ENCODE peak calls at places on chromosomes 1 and 21, in nine cellular contexts. One of them, this sample, is unnamed.

GRCh38 chr1:57590978-57591377 is 167.1 kb upstream of the DAB1 start:
- DNase-seq in cardiac fibroblast: no peak
- DNase-seq in GM12864: no peak
- DNase-seq in mesenchymal stem cell: no peak
- DNase-seq in body of pancreas: no peak
- DNase-seq in amniotic stem cell: no peak
- DNase-seq in lower lobe of right lung: no peak
- DNase-seq in NCI-H1105: no peak
- DNase-seq in anterior cingulate cortex: no peak
- DNase-seq in this sample: no peak

GRCh38 chr1:188367669-188368068 is 1538.9 kb downstream of the PLA2G4A start:
- DNase-seq in cardiac fibroblast: no peak
- DNase-seq in body of pancreas: no peak
- DNase-seq in amniotic stem cell: no peak
- DNase-seq in mesenchymal stem cell: no peak
- DNase-seq in lower lobe of right lung: no peak
- DNase-seq in NCI-H1105: no peak
- DNase-seq in GM12864: no peak
- DNase-seq in anterior cingulate cortex: no peak
- DNase-seq in this sample: no peak

GRCh38 chr1:221035680-221036153 is 156.5 kb downstream of the HLX start:
- DNase-seq in anterior cingulate cortex: no peak
- DNase-seq in GM12864: no peak
- DNase-seq in cardiac fibroblast: peak; percentile 82
- DNase-seq in NCI-H1105: no peak
- DNase-seq in amniotic stem cell: peak; percentile 30
- DNase-seq in body of pancreas: no peak
- DNase-seq in mesenchymal stem cell: peak; percentile 81
- DNase-seq in lower lobe of right lung: no peak
- DNase-seq in this sample: no peak

GRCh38 chr21:14693997-14694396 is 147.9 kb upstream of the SAMSN1 start:
- DNase-seq in lower lobe of right lung: no peak
- DNase-seq in NCI-H1105: no peak
- DNase-seq in body of pancreas: no peak
- DNase-seq in amniotic stem cell: no peak
- DNase-seq in anterior cingulate cortex: no peak
- DNase-seq in GM12864: no peak
- DNase-seq in cardiac fibroblast: no peak
- DNase-seq in mesenchymal stem cell: no peak
- DNase-seq in this sample: no peak

GRCh38 chr1:227357229-227358078 is 39.2 kb upstream of the CDC42BPA start:
- DNase-seq in cardiac fibroblast: peak; percentile 91
- DNase-seq in mesenchymal stem cell: peak; percentile 91
- DNase-seq in lower lobe of right lung: no peak
- DNase-seq in amniotic stem cell: peak; percentile 67
- DNase-seq in body of pancreas: peak; percentile 74
- DNase-seq in GM12864: no peak
- DNase-seq in NCI-H1105: no peak
- DNase-seq in anterior cingulate cortex: no peak
- DNase-seq in this sample: peak; percentile 84

GRCh38 chr1:56837244-56837926 is 17.2 kb upstream of the C8A start:
- DNase-seq in amniotic stem cell: no peak
- DNase-seq in NCI-H1105: peak; percentile 16
- DNase-seq in GM12864: no peak
- DNase-seq in anterior cingulate cortex: no peak
- DNase-seq in mesenchymal stem cell: no peak
- DNase-seq in cardiac fibroblast: no peak
- DNase-seq in body of pancreas: no peak
- DNase-seq in lower lobe of right lung: no peak
- DNase-seq in this sample: no peak

GRCh38 chr21:46194374-46195334 is 10.4 kb upstream of the SPATC1L start:
- DNase-seq in body of pancreas: peak; percentile 9
- DNase-seq in amniotic stem cell: no peak
- DNase-seq in anterior cingulate cortex: no peak
- DNase-seq in GM12864: no peak
- DNase-seq in mesenchymal stem cell: no peak
- DNase-seq in cardiac fibroblast: no peak
- DNase-seq in lower lobe of right lung: peak; percentile 41
- DNase-seq in NCI-H1105: no peak
- DNase-seq in this sample: no peak

GRCh38 chr1:37244815-37245214 is 210.5 kb upstream of the GRIK3 start:
- DNase-seq in NCI-H1105: no peak
- DNase-seq in GM12864: no peak
- DNase-seq in anterior cingulate cortex: no peak
- DNase-seq in lower lobe of right lung: no peak
- DNase-seq in cardiac fibroblast: no peak
- DNase-seq in mesenchymal stem cell: no peak
- DNase-seq in amniotic stem cell: no peak
- DNase-seq in body of pancreas: no peak
- DNase-seq in this sample: no peak

GRCh38 chr1:119947468-119947867 is 51.2 kb upstream of the ADAM30 start:
- DNase-seq in amniotic stem cell: peak; percentile 47
- DNase-seq in lower lobe of right lung: no peak
- DNase-seq in NCI-H1105: no peak
- DNase-seq in anterior cingulate cortex: no peak
- DNase-seq in cardiac fibroblast: peak; percentile 96
- DNase-seq in body of pancreas: no peak
- DNase-seq in GM12864: no peak
- DNase-seq in mesenchymal stem cell: peak; percentile 18
- DNase-seq in this sample: no peak

GRCh38 chr1:221451741-221452140 is 290.1 kb downstream of the DUSP10 start:
- DNase-seq in amniotic stem cell: no peak
- DNase-seq in cardiac fibroblast: no peak
- DNase-seq in body of pancreas: no peak
- DNase-seq in lower lobe of right lung: no peak
- DNase-seq in GM12864: no peak
- DNase-seq in NCI-H1105: no peak
- DNase-seq in anterior cingulate cortex: no peak
- DNase-seq in mesenchymal stem cell: no peak
- DNase-seq in this sample: no peak

GRCh38 chr1:71561729-71562128 is 480.9 kb upstream of the ZRANB2 start:
- DNase-seq in GM12864: no peak
- DNase-seq in mesenchymal stem cell: peak; percentile 3
- DNase-seq in lower lobe of right lung: no peak
- DNase-seq in body of pancreas: no peak
- DNase-seq in cardiac fibroblast: peak; percentile 77
- DNase-seq in amniotic stem cell: peak; percentile 3
- DNase-seq in NCI-H1105: no peak
- DNase-seq in anterior cingulate cortex: no peak
- DNase-seq in this sample: no peak

GRCh38 chr1:228013322-228014234 is 6.8 kb downstream of the WNT3A start:
- DNase-seq in cardiac fibroblast: no peak
- DNase-seq in lower lobe of right lung: peak; percentile 60
- DNase-seq in anterior cingulate cortex: no peak
- DNase-seq in NCI-H1105: no peak
- DNase-seq in amniotic stem cell: no peak
- DNase-seq in body of pancreas: no peak
- DNase-seq in GM12864: no peak
- DNase-seq in mesenchymal stem cell: no peak
- DNase-seq in this sample: peak; percentile 11

GRCh38 chr1:43912607-43913006 is 21.0 kb upstream of the ARTN start:
- DNase-seq in mesenchymal stem cell: peak; percentile 59
- DNase-seq in lower lobe of right lung: no peak
- DNase-seq in body of pancreas: no peak
- DNase-seq in cardiac fibroblast: peak; percentile 49
- DNase-seq in anterior cingulate cortex: no peak
- DNase-seq in GM12864: no peak
- DNase-seq in amniotic stem cell: no peak
- DNase-seq in NCI-H1105: no peak
- DNase-seq in this sample: no peak

GRCh38 chr1:27614625-27615344 is 10.8 kb upstream of the AHDC1 start:
- DNase-seq in amniotic stem cell: no peak
- DNase-seq in cardiac fibroblast: no peak
- DNase-seq in mesenchymal stem cell: no peak
- DNase-seq in lower lobe of right lung: no peak
- DNase-seq in anterior cingulate cortex: no peak
- DNase-seq in body of pancreas: no peak
- DNase-seq in GM12864: no peak
- DNase-seq in NCI-H1105: no peak
- DNase-seq in this sample: no peak

GRCh38 chr1:2526824-2527552 is 592 bp upstream of the PANK4 start:
- DNase-seq in GM12864: peak; percentile 44
- DNase-seq in mesenchymal stem cell: peak; percentile 76
- DNase-seq in cardiac fibroblast: peak; percentile 59
- DNase-seq in anterior cingulate cortex: peak; percentile 43
- DNase-seq in body of pancreas: no peak
- DNase-seq in amniotic stem cell: peak; percentile 19
- DNase-seq in lower lobe of right lung: no peak
- DNase-seq in NCI-H1105: peak; percentile 51
- DNase-seq in this sample: peak; percentile 70

GRCh38 chr1:50106095-50106761 is 2.5 kb upstream of the ELAVL4 start:
- DNase-seq in anterior cingulate cortex: no peak
- DNase-seq in NCI-H1105: no peak
- DNase-seq in cardiac fibroblast: no peak
- DNase-seq in GM12864: no peak
- DNase-seq in amniotic stem cell: no peak
- DNase-seq in mesenchymal stem cell: no peak
- DNase-seq in body of pancreas: peak; percentile 16
- DNase-seq in lower lobe of right lung: no peak
- DNase-seq in this sample: no peak

GRCh38 chr1:21531243-21531642 is 22.0 kb downstream of the ALPL start:
- DNase-seq in mesenchymal stem cell: no peak
- DNase-seq in lower lobe of right lung: no peak
- DNase-seq in anterior cingulate cortex: no peak
- DNase-seq in amniotic stem cell: no peak
- DNase-seq in GM12864: no peak
- DNase-seq in NCI-H1105: no peak
- DNase-seq in cardiac fibroblast: no peak
- DNase-seq in body of pancreas: no peak
- DNase-seq in this sample: no peak

GRCh38 chr1:32351859-32352745 is 10.2 kb downstream of the FAM229A start:
- DNase-seq in body of pancreas: peak; percentile 62
- DNase-seq in GM12864: no peak
- DNase-seq in lower lobe of right lung: no peak
- DNase-seq in NCI-H1105: peak; percentile 26
- DNase-seq in anterior cingulate cortex: no peak
- DNase-seq in amniotic stem cell: no peak
- DNase-seq in mesenchymal stem cell: peak; percentile 80
- DNase-seq in cardiac fibroblast: peak; percentile 40
- DNase-seq in this sample: peak; percentile 67

GRCh38 chr1:3914911-3915310 is 14.8 kb upstream of the C1orf174 start:
- DNase-seq in NCI-H1105: no peak
- DNase-seq in body of pancreas: no peak
- DNase-seq in GM12864: no peak
- DNase-seq in lower lobe of right lung: peak; percentile 36
- DNase-seq in cardiac fibroblast: no peak
- DNase-seq in amniotic stem cell: no peak
- DNase-seq in mesenchymal stem cell: no peak
- DNase-seq in anterior cingulate cortex: no peak
- DNase-seq in this sample: no peak

GRCh38 chr1:20616468-20617156 is 16.6 kb upstream of the PINK1 start:
- DNase-seq in lower lobe of right lung: no peak
- DNase-seq in anterior cingulate cortex: no peak
- DNase-seq in amniotic stem cell: no peak
- DNase-seq in cardiac fibroblast: no peak
- DNase-seq in mesenchymal stem cell: peak; percentile 18
- DNase-seq in body of pancreas: no peak
- DNase-seq in NCI-H1105: no peak
- DNase-seq in GM12864: peak; percentile 38
- DNase-seq in this sample: peak; percentile 43

This sample was measured in heart right ventricle.